ENCODE peak calls at places on chromosomes 13 and 19, in eight cellular contexts. Y is osteoblast, X is aorta, W is cardiac muscle cell, R is ascending aorta, N is uterus, C is body of pancreas, Q is fibroblast of lung. J is an unnamed sample. For H3K27me3, the result is how much of the 10 kb centered on the place peaks cover.

GRCh38 chr13:98481511-98481951 is 95.4 kb downstream of the STK24 start:
- DNase-seq in Y (no peak), X (no peak), W (no peak), R (no peak), N (no peak), C (no peak), Q (peak), J (no peak)

GRCh38 chr19:29807870-29808405 is 3.9 kb upstream of the CCNE1 start:
- DNase-seq in Y (no peak), X (no peak), W (no peak), R (no peak), N (no peak), C (no peak), Q (no peak), J (no peak)

GRCh38 chr13:46367622-46368327 is 19.3 kb downstream of the RUBCNL start:
- DNase-seq in Y (peak), X (no peak), W (peak), R (no peak), N (no peak), C (no peak), Q (peak), J (no peak)

GRCh38 chr19:1861599-1862031 is 1.8 kb downstream of the KLF16 start:
- DNase-seq in Y (no peak), X (peak), W (no peak), R (no peak), N (no peak), C (no peak), Q (no peak), J (no peak)

GRCh38 chr13:50732712-50733111 is 110.8 kb downstream of the DLEU7 start:
- DNase-seq in Y (no peak), X (no peak), W (peak), R (no peak), N (no peak), C (no peak), Q (peak), J (no peak)

GRCh38 chr19:12723643-12724426 is at the start of gene TNPO2:
- DNase-seq in Y (peak), X (no peak), W (peak), R (no peak), N (peak), C (peak), Q (peak), J (peak)

GRCh38 chr19:17751103-17751911 is at the start of gene FCHO1:
- DNase-seq in Y (peak), X (peak), W (no peak), R (peak), N (no peak), C (peak), Q (no peak), J (no peak)

GRCh38 chr19:45403781-45404556 is 900 bp downstream of the PPP1R13L start:
- DNase-seq in Y (peak), X (peak), W (peak), R (no peak), N (peak), C (peak), Q (no peak), J (no peak)

GRCh38 chr13:113560645-113561416 is 23.7 kb upstream of the TFDP1 start:
- DNase-seq in Y (peak), X (no peak), W (no peak), R (no peak), N (peak), C (no peak), Q (no peak), J (no peak)

GRCh38 chr13:77868717-77869116 is 49.9 kb downstream of the EDNRB start:
- DNase-seq in Y (no peak), X (no peak), W (no peak), R (no peak), N (no peak), C (no peak), Q (no peak), J (no peak)

GRCh38 chr13:106205871-106206270 is 329.6 kb downstream of the EFNB2 start:
- DNase-seq in Y (no peak), X (no peak), W (no peak), R (no peak), N (no peak), C (no peak), Q (no peak), J (peak)

GRCh38 chr13:19818223-19818842 is 35.6 kb upstream of the PSPC1 start:
- DNase-seq in Y (peak), X (peak), W (peak), R (no peak), N (no peak), C (peak), Q (no peak), J (peak)

GRCh38 chr13:99271249-99271648 is 13.1 kb upstream of the GPR18 start:
- DNase-seq in Y (no peak), X (no peak), W (no peak), R (no peak), N (no peak), C (no peak), Q (no peak), J (no peak)

GRCh38 chr13:40430234-40430633 is 236.2 kb downstream of the FOXO1 start:
- DNase-seq in Y (no peak), X (no peak), W (no peak), R (no peak), N (no peak), C (peak), Q (no peak), J (no peak)

GRCh38 chr13:82439159-82439904 is 1442.9 kb downstream of the SLITRK1 start:
- DNase-seq in Y (no peak), X (no peak), W (no peak), R (no peak), N (no peak), C (no peak), Q (no peak), J (no peak)

GRCh38 chr13:48585456-48585840 is 52.6 kb upstream of the RCBTB2 start:
- DNase-seq in Y (no peak), X (no peak), W (peak), R (no peak), N (no peak), C (peak), Q (peak), J (no peak)

GRCh38 chr19:57708641-57709354 is at the start of gene ZNF154:
- DNase-seq in Y (peak), X (no peak), W (peak), R (no peak), N (no peak), C (peak), Q (peak), J (no peak)

GRCh38 chr19:679418-680286 is 3.5 kb downstream of the FSTL3 start:
- DNase-seq in Y (peak), X (peak), W (peak), R (no peak), N (peak), C (peak), Q (peak), J (peak)

GRCh38 chr19:51002101-51002532 is 713 bp upstream of the KLK8 start:
- DNase-seq in Y (peak), X (no peak), W (no peak), R (no peak), N (no peak), C (no peak), Q (no peak), J (no peak)

GRCh38 chr13:27037171-27037570 is 134.4 kb downstream of the USP12 start:
- DNase-seq in Y (no peak), X (no peak), W (no peak), R (no peak), N (no peak), C (no peak), Q (no peak), J (no peak)
- H3K27ac ChIP-seq in Y (no peak), X (no peak), W (no peak), R (no peak), N (no peak), C (no peak), Q (no peak), J (no peak)

DNA sequence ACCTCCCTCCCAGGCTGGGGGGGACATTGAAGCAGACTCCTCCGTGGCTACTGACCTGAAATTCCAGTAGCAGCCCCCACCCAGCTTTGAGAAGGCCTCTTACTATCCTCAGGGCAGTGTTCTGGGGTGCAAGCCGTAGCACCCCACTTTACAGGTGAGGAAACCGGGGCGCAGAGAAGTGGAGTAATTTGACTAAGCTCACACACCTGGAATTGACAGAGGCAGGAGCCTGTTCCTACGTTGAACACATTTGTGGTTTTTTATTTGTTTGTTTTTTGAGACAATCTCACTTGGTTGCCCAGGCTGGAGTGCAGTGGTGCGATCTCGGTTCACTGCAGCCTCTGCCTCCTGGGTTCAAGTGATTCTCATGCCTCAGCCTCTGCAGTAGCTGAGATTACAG is 14.6 kb upstream of the S1PR4 start:
- DNase-seq in Y (no peak), X (no peak), W (no peak), R (no peak), N (no peak), C (no peak), Q (no peak), J (no peak)
- H3K4me3 ChIP-seq in Y (no peak), X (no peak), W (no peak), R (no peak), N (no peak), C (no peak), Q (no peak), J (no peak)

DNA sequence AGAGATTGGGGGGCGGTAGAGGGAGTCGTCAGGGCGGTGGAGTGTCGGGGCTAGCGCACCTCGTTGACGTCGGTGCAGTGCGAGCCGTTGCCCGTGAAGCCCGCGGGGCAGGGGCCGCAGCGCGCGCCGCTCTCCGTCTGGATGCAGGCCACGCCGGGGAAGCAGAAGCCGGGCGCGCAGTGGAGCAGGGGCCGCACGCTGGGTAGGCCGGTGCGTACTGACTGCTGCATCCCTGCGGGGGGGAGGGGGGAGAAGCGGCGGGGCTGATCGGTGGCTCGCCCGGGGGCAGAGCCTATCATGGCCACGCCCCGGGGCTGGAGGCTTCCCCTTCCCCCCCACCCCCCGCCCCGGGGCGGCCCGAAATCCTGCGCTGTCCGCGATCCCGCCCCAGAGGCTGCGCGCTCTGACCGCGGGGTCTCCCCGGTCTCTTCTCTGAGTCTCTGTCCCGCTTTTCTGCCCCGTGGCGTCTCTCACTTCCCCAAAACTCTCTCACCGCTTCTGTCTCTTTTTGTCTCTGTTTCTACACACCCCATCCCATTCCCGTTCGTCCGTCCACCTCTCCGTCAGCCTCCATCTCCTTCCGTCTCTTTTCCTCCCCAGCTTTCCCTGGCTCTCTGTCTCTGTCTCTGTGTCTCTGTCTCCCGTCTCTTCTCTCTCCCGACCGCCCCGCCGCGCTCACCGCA is 1.1 kb downstream of the COMP start:
- DNase-seq in Y (peak), X (no peak), W (peak), R (no peak), N (no peak), C (peak), Q (no peak), J (no peak)
- H3K27me3 ChIP-seq in Y (under half), X (under half), W (half or more), R (under half), N (under half), C (under half), Q (half or more), J (under half)

GRCh38 chr13:74210693-74211393 is 76.6 kb upstream of the KLF12 start:
- DNase-seq in Y (peak), X (peak), W (peak), R (peak), N (no peak), C (peak), Q (peak), J (peak)
- H3K27ac ChIP-seq in Y (peak), X (peak), W (no peak), R (peak), N (no peak), C (no peak), Q (peak), J (peak)

J was measured in SJSA1.